ENCODE peak calls at places on chromosome X, in five cellular contexts. W is mucosa of descending colon, Z is heart right ventricle, F is body of pancreas, K is NB4. L is an unnamed sample.

GRCh38 chrX:14607446-14607845 is 78.1 kb downstream of the GLRA2 start:
- DNase-seq in W (no peak), Z (no peak), F (no peak), K (no peak), L (no peak)

GRCh38 chrX:87813566-87813965 is 296.0 kb downstream of the KLHL4 start:
- DNase-seq in W (no peak), Z (no peak), F (no peak), K (no peak), L (no peak)

GRCh38 chrX:50747471-50747900 is 66.5 kb downstream of the SHROOM4 start:
- DNase-seq in W (no peak), Z (no peak), F (no peak), K (peak; percentile 20), L (peak; percentile 41)

GRCh38 chrX:114365045-114365834 is 218.6 kb upstream of the HTR2C start:
- DNase-seq in W (no peak), Z (no peak), F (no peak), K (no peak), L (no peak)

GRCh38 chrX:118171354-118171753 is 54.7 kb upstream of the KLHL13 start:
- DNase-seq in W (no peak), Z (no peak), F (no peak), K (no peak), L (no peak)

GRCh38 chrX:131987252-131987651 is 35.9 kb upstream of the STK26 start:
- DNase-seq in W (no peak), Z (no peak), F (no peak), K (peak; percentile 90), L (no peak)

GRCh38 chrX:41922694-41923171 is 621 bp downstream of the CASK start:
- DNase-seq in W (peak; percentile 55), Z (peak; percentile 33), F (peak; percentile 28), K (peak; percentile 1), L (peak; percentile 15)

GRCh38 chrX:1323315-1323714 is 13.3 kb upstream of the IL3RA start:
- DNase-seq in W (peak; percentile 61), Z (peak; percentile 33), F (no peak), K (peak; percentile 84), L (peak; percentile 50)

GRCh38 chrX:65643046-65643785 is 24.2 kb upstream of the MSN start:
- DNase-seq in W (no peak), Z (no peak), F (peak; percentile 15), K (no peak), L (no peak)

GRCh38 chrX:1719270-1719669 is 104.4 kb downstream of the ASMT start:
- DNase-seq in W (no peak), Z (no peak), F (no peak), K (no peak), L (no peak)

GRCh38 chrX:331145-331771 is 12.7 kb upstream of the GTPBP6 start:
- DNase-seq in W (peak; percentile 17), Z (no peak), F (no peak), K (peak; percentile 56), L (no peak)

GRCh38 chrX:81174286-81174685 is 27.4 kb downstream of the HMGN5 start:
- DNase-seq in W (no peak), Z (no peak), F (no peak), K (peak; percentile 21), L (no peak)

GRCh38 chrX:97027384-97027922 is 143.7 kb downstream of the RPA4 start:
- DNase-seq in W (no peak), Z (no peak), F (no peak), K (no peak), L (peak; percentile 100)

GRCh38 chrX:108199691-108200090 is 108.1 kb downstream of the ATG4A start:
- DNase-seq in W (no peak), Z (no peak), F (no peak), K (peak; percentile 22), L (peak; percentile 78)

GRCh38 chrX:75781618-75782017 is 3.4 kb downstream of the MAGEE2 start:
- DNase-seq in W (peak; percentile 27), Z (peak; percentile 39), F (no peak), K (no peak), L (no peak)

GRCh38 chrX:17689971-17690409 is 47.3 kb upstream of the SCML1 start:
- DNase-seq in W (no peak), Z (no peak), F (peak; percentile 60), K (peak; percentile 52), L (peak; percentile 79)

GRCh38 chrX:2897311-2897689 is 31.8 kb downstream of the ARSD start:
- DNase-seq in W (no peak), Z (no peak), F (peak; percentile 33), K (no peak), L (no peak)

GRCh38 chrX:68072016-68072415 is 361.3 kb downstream of the OPHN1 start:
- DNase-seq in W (no peak), Z (no peak), F (no peak), K (no peak), L (no peak)

GRCh38 chrX:65990702-65991101 is 49.2 kb downstream of the VSIG4 start:
- DNase-seq in W (no peak), Z (no peak), F (no peak), K (peak; percentile 54), L (no peak)

GRCh38 chrX:41556958-41557357 is 109.8 kb downstream of the NYX start:
- DNase-seq in W (no peak), Z (no peak), F (no peak), K (no peak), L (no peak)

GRCh38 chrX:101617211-101618191 is at the start of gene ARMCX6:
- DNase-seq in W (peak; percentile 74), Z (peak; percentile 74), F (peak; percentile 77), K (peak; percentile 19), L (peak; percentile 87)

GRCh38 chrX:71253253-71254091 is 468 bp downstream of the ZMYM3 start:
- DNase-seq in W (peak; percentile 67), Z (peak; percentile 52), F (peak; percentile 35), K (peak; percentile 71), L (peak; percentile 86)

GRCh38 chrX:69055193-69055592 is 110.1 kb downstream of the PJA1 start:
- DNase-seq in W (no peak), Z (no peak), F (no peak), K (no peak), L (no peak)

GRCh38 chrX:50036481-50036880 is 114.1 kb downstream of the CLCN5 start:
- DNase-seq in W (no peak), Z (no peak), F (no peak), K (no peak), L (no peak)

GRCh38 chrX:37796302-37796701 is 16.4 kb downstream of the CYBB start:
- DNase-seq in W (no peak), Z (no peak), F (no peak), K (no peak), L (no peak)

GRCh38 chrX:29604381-29604780 is 611.0 kb upstream of the MAGEB2 start:
- DNase-seq in W (no peak), Z (no peak), F (no peak), K (no peak), L (no peak)

GRCh38 chrX:144275403-144275802 is 391.5 kb downstream of the UBE2NL start:
- DNase-seq in W (no peak), Z (no peak), F (no peak), K (no peak), L (no peak)

GRCh38 chrX:133544105-133544504 is 128.8 kb upstream of the GPC4 start:
- DNase-seq in W (no peak), Z (no peak), F (peak; percentile 38), K (no peak), L (no peak)

GRCh38 chrX:31268359-31268758 is 196.5 kb upstream of the FTHL17 start:
- DNase-seq in W (no peak), Z (no peak), F (no peak), K (no peak), L (no peak)

GRCh38 chrX:31260351-31260750 is 188.5 kb upstream of the FTHL17 start:
- DNase-seq in W (no peak), Z (no peak), F (no peak), K (no peak), L (no peak)

GRCh38 chrX:31266172-31267076 is 194.6 kb upstream of the FTHL17 start:
- DNase-seq in W (peak; percentile 78), Z (peak; percentile 66), F (peak; percentile 72), K (no peak), L (peak; percentile 76)

GRCh38 chrX:31269914-31270313 is 198.1 kb upstream of the FTHL17 start:
- DNase-seq in W (no peak), Z (no peak), F (no peak), K (no peak), L (no peak)

GRCh38 chrX:31265383-31265782 is 193.5 kb upstream of the FTHL17 start:
- DNase-seq in W (no peak), Z (no peak), F (no peak), K (no peak), L (no peak)
- H3K4me3 ChIP-seq in W (no peak overlapping the region), Z (peak overlapping the region; percentile 1), F (no peak overlapping the region), K (no peak overlapping the region), L (peak overlapping the region; percentile 11)

GRCh38 chrX:13099121-13099520 is 54.7 kb upstream of the FAM9C start:
- DNase-seq in W (no peak), Z (no peak), F (no peak), K (no peak), L (no peak)

GRCh38 chrX:13103111-13103913 is 58.9 kb upstream of the FAM9C start:
- DNase-seq in W (no peak), Z (no peak), F (no peak), K (no peak), L (no peak)

GRCh38 chrX:13101439-13102139 is 57.2 kb upstream of the FAM9C start:
- DNase-seq in W (peak; percentile 63), Z (peak; percentile 42), F (peak; percentile 77), K (peak; percentile 85), L (peak; percentile 69)

GRCh38 chrX:13103914-13104274 is 59.5 kb upstream of the FAM9C start:
- DNase-seq in W (no peak), Z (no peak), F (no peak), K (no peak), L (no peak)

DNA sequence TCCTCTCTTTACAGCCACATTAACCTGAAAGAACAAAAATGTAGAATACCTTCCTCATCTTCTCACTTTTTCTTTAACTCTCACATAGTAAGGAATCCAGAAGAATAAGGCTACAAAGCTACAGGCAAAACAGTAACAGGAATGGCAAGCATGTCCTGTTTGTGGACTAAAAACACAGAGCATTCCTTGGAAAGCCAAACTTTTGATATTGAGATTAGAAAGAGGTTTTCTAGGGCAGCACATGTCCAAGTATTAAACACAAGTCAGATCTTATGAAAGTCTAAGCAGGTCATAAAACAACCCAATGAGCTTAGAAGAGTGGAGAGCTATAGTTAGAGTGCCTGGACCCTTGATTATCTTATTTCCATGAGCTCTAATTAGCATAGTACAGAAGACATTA is 58.2 kb upstream of the FAM9C start:
- DNase-seq in W (no peak), Z (no peak), F (no peak), K (no peak), L (no peak)
- H3K4me3 ChIP-seq in W (no peak overlapping the region), Z (no peak overlapping the region), F (no peak overlapping the region), K (no peak overlapping the region), L (no peak overlapping the region)

GRCh38 chrX:55074851-55075467 is at the start of gene PAGE2B:
- DNase-seq in W (no peak), Z (no peak), F (no peak), K (no peak), L (no peak)
- H3K4me3 ChIP-seq in W (no peak within 1 kb of the TSS), Z (no peak within 1 kb of the TSS), F (no peak within 1 kb of the TSS), K (no peak within 1 kb of the TSS), L (no peak within 1 kb of the TSS)

DNA sequence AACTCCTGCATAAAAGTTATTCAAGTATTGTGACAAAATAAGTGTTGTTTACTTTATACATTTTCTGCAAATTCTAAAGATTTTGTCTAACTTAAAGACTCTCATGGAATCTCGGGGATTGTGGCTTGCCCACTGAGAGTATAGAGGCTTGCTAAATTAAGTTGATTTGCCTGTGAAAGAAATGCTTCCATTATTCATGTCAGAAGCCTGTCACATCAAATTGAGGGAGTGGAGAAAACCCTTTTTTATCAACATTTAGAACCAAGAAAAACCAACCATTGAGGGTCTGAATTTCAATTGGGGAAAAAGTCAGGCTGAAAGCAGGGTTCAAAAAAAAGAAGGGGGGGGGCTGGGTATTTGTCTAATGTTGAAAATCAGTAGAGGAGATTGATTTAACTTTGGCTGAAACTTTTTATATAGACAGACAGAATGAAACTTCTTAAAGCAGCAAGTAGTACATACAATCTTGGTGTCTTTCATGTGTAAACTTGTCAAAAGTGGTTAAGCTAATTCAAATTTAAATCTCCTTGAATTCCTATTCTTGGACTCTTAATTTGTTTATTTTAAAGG is 144.8 kb upstream of the CXorf66 start:
- DNase-seq in W (no peak), Z (no peak), F (no peak), K (no peak), L (peak; percentile 43)
- H3K4me3 ChIP-seq in W (no peak overlapping the region), Z (no peak overlapping the region), F (no peak overlapping the region), K (no peak overlapping the region), L (no peak overlapping the region)

L was measured in HAP-1.